ENCODE peak calls at places on chromosomes 12 and 14, in nine cellular contexts. P is fibroblast of mammary gland, S is colonic mucosa, V is HFFc6, K is Panc1, F is GM20000, G is choroid plexus epithelial cell, D is omental fat pad, R is kidney epithelial cell. A is an unnamed sample.

GRCh38 chr12:124684971-124685688 is 117.7 kb upstream of the NCOR2 start:
- DNase-seq in G (peak), R (no peak), F (no peak), K (no peak), P (peak), S (no peak), D (no peak), V (peak), A (no peak)

GRCh38 chr12:81377771-81378170 is 299.9 kb downstream of the ACSS3 start:
- DNase-seq in K (no peak), S (no peak), F (no peak), P (no peak), D (no peak), G (no peak), V (no peak), R (no peak), A (no peak)

GRCh38 chr12:107304588-107305532 is 211.5 kb upstream of the CRY1 start:
- DNase-seq in V (no peak), P (no peak), S (no peak), R (no peak), F (no peak), K (no peak), D (no peak), G (peak), A (no peak)

GRCh38 chr14:94470311-94470710 is 5.7 kb downstream of the SERPINA9 start:
- DNase-seq in P (no peak), S (no peak), K (no peak), G (no peak), F (no peak), V (no peak), D (no peak), R (no peak), A (no peak)

GRCh38 chr14:93079321-93079720 is 36.4 kb downstream of the ITPK1 start:
- DNase-seq in F (no peak), K (no peak), P (no peak), V (no peak), G (no peak), D (no peak), R (no peak), S (no peak), A (no peak)

GRCh38 chr12:110661337-110661972 is 27.5 kb downstream of the HVCN1 start:
- DNase-seq in R (no peak), F (peak), V (no peak), K (no peak), P (no peak), G (no peak), S (peak), D (no peak), A (peak)

GRCh38 chr14:75715926-75716780 is 55.1 kb downstream of the TTLL5 start:
- DNase-seq in K (peak), D (no peak), F (no peak), G (peak), V (peak), R (no peak), P (peak), S (no peak), A (no peak)

GRCh38 chr14:94355191-94355794 is 32.2 kb upstream of the SERPINA6 start:
- DNase-seq in R (peak), V (no peak), F (no peak), S (peak), D (no peak), P (peak), K (no peak), G (peak), A (no peak)

GRCh38 chr12:117121456-117121855 is 22.2 kb upstream of the TESC start:
- DNase-seq in G (no peak), P (no peak), S (no peak), R (no peak), K (no peak), V (no peak), D (no peak), F (no peak), A (no peak)

GRCh38 chr12:112575559-112576067 is 156.9 kb downstream of the PTPN11 start:
- DNase-seq in K (no peak), V (no peak), P (no peak), S (no peak), D (no peak), R (no peak), G (no peak), F (no peak), A (no peak)

GRCh38 chr12:76713130-76713529 is 50.8 kb upstream of the ZDHHC17 start:
- DNase-seq in K (no peak), F (no peak), G (peak), D (no peak), S (no peak), R (no peak), P (no peak), V (no peak), A (no peak)

GRCh38 chr14:74917646-74918081 is 5.4 kb downstream of the RPS6KL1 start:
- DNase-seq in P (peak), S (no peak), V (no peak), R (no peak), D (no peak), K (no peak), G (peak), F (no peak), A (no peak)

GRCh38 chr12:45263587-45263986 is 47.7 kb downstream of the ANO6 start:
- DNase-seq in F (no peak), S (no peak), D (no peak), K (no peak), G (no peak), R (no peak), P (no peak), V (no peak), A (no peak)

GRCh38 chr14:104697892-104698583 is 8.6 kb downstream of the INF2 start:
- DNase-seq in D (no peak), R (no peak), K (no peak), S (no peak), G (peak), P (no peak), F (no peak), V (no peak), A (no peak)

GRCh38 chr14:91008759-91009409 is 51.6 kb downstream of the RPS6KA5 start:
- DNase-seq in P (peak), F (no peak), V (no peak), S (peak), G (no peak), K (no peak), R (no peak), D (no peak), A (no peak)

GRCh38 chr14:73521229-73521628 is 15.7 kb upstream of the ACOT1 start:
- DNase-seq in K (no peak), S (no peak), P (no peak), F (no peak), R (no peak), V (no peak), D (no peak), G (no peak), A (no peak)

GRCh38 chr12:97701901-97702300 is 239.3 kb downstream of the RMST start:
- DNase-seq in R (no peak), K (no peak), F (no peak), G (no peak), D (no peak), P (no peak), S (no peak), V (no peak), A (no peak)

GRCh38 chr14:29310757-29311156 is 544.2 kb downstream of the FOXG1 start:
- DNase-seq in V (peak), K (no peak), P (peak), D (no peak), F (no peak), G (peak), R (no peak), S (no peak), A (no peak)

GRCh38 chr14:73714656-73715081 is 485 bp upstream of the PNMA1 start:
- DNase-seq in V (no peak), R (no peak), F (no peak), K (no peak), G (no peak), P (peak), S (no peak), D (no peak), A (no peak)

GRCh38 chr12:92570056-92570753 is 132.6 kb upstream of the PLEKHG7 start:
- DNase-seq in V (peak), R (no peak), G (peak), D (no peak), K (peak), P (peak), F (peak), S (peak), A (peak)

GRCh38 chr12:113006641-113007040 is 28.3 kb downstream of the OAS2 start:
- DNase-seq in P (no peak), R (no peak), K (no peak), V (no peak), G (no peak), D (no peak), F (no peak), S (no peak), A (no peak)

GRCh38 chr14:21978184-21978998 is 304.8 kb upstream of the OR4E1 start:
- DNase-seq in D (no peak), R (no peak), P (peak), F (peak), S (peak), K (peak), G (peak), V (no peak), A (peak)

GRCh38 chr12:100251917-100252316 is 15.0 kb downstream of the DEPDC4 start:
- DNase-seq in S (peak), K (no peak), F (no peak), G (no peak), R (peak), P (no peak), V (no peak), D (no peak), A (no peak)

GRCh38 chr14:71289536-71289935 is 382.3 kb downstream of the PCNX1 start:
- DNase-seq in G (no peak), V (no peak), P (no peak), D (no peak), R (no peak), K (no peak), F (peak), S (peak), A (no peak)

GRCh38 chr14:38145142-38145541 is 62.6 kb upstream of the SSTR1 start:
- DNase-seq in S (no peak), G (no peak), K (no peak), P (no peak), R (no peak), F (no peak), V (no peak), D (no peak), A (no peak)

GRCh38 chr14:45089813-45090212 is 5.9 kb downstream of the PRPF39 start:
- DNase-seq in G (peak), F (peak), R (no peak), S (no peak), P (peak), K (no peak), D (no peak), V (peak), A (peak)

GRCh38 chr14:29705801-29706200 is 221.8 kb downstream of the PRKD1 start:
- DNase-seq in V (no peak), K (no peak), D (no peak), G (no peak), P (no peak), F (no peak), S (no peak), R (no peak), A (no peak)

GRCh38 chr12:66594688-66595087 is 84.2 kb downstream of the GRIP1 start:
- DNase-seq in G (peak), V (no peak), K (no peak), D (no peak), F (no peak), S (no peak), P (peak), R (no peak), A (no peak)

GRCh38 chr14:89244720-89245119 is 172.3 kb downstream of the FOXN3 start:
- DNase-seq in S (no peak), G (no peak), F (no peak), D (no peak), R (no peak), V (no peak), P (no peak), K (no peak), A (no peak)

GRCh38 chr12:34395056-34396005 is 373.0 kb downstream of the ALG10 start:
- DNase-seq in S (peak), P (no peak), F (no peak), V (no peak), G (no peak), K (no peak), D (peak), R (no peak), A (peak)

GRCh38 chr12:47823422-47824086 is 3.9 kb upstream of the HDAC7 start:
- DNase-seq in G (no peak), S (no peak), K (no peak), F (no peak), P (no peak), D (no peak), V (no peak), R (no peak), A (no peak)

GRCh38 chr12:101941306-101942000 is 64.1 kb downstream of the DRAM1 start:
- DNase-seq in V (no peak), F (peak), R (no peak), G (no peak), K (no peak), S (no peak), D (no peak), P (no peak), A (no peak)

GRCh38 chr12:80937391-80938238 is at the start of gene LIN7A:
- DNase-seq in S (peak), G (peak), R (no peak), D (no peak), P (peak), F (peak), V (peak), K (no peak), A (peak)

GRCh38 chr14:93811020-93811419 is 22.7 kb upstream of the PRIMA1 start:
- DNase-seq in S (no peak), D (no peak), K (no peak), P (no peak), R (no peak), V (no peak), F (no peak), G (no peak), A (no peak)

GRCh38 chr12:70815866-70816470 is 104.6 kb downstream of the PTPRR start:
- DNase-seq in P (no peak), V (no peak), K (no peak), R (no peak), D (no peak), G (no peak), S (no peak), F (no peak), A (no peak)

GRCh38 chr12:104669057-104669770 is 212.5 kb downstream of the CHST11 start:
- DNase-seq in F (no peak), R (no peak), V (no peak), K (no peak), S (peak), P (no peak), G (no peak), D (no peak), A (no peak)
- TF ChIP-seq CTCF in F (no peak), R (peak), V (peak), K (peak), S (no peak), P (peak), G (peak), D (no peak), A (peak)

GRCh38 chr12:99137124-99137845 is 492.2 kb downstream of the APAF1 start:
- DNase-seq in G (no peak), S (no peak), K (no peak), P (no peak), V (no peak), R (no peak), D (no peak), F (no peak), A (no peak)
- TF ChIP-seq CTCF in G (no peak), S (no peak), K (no peak), P (no peak), V (no peak), R (no peak), D (no peak), F (no peak), A (no peak)

GRCh38 chr12:25986169-25986568 is 27.7 kb downstream of the RASSF8 start:
- DNase-seq in R (no peak), F (no peak), D (no peak), K (no peak), V (no peak), P (no peak), S (no peak), G (no peak), A (no peak)
- TF ChIP-seq CTCF in R (no peak), F (no peak), D (no peak), K (no peak), V (no peak), P (no peak), S (no peak), G (no peak), A (no peak)

DNA sequence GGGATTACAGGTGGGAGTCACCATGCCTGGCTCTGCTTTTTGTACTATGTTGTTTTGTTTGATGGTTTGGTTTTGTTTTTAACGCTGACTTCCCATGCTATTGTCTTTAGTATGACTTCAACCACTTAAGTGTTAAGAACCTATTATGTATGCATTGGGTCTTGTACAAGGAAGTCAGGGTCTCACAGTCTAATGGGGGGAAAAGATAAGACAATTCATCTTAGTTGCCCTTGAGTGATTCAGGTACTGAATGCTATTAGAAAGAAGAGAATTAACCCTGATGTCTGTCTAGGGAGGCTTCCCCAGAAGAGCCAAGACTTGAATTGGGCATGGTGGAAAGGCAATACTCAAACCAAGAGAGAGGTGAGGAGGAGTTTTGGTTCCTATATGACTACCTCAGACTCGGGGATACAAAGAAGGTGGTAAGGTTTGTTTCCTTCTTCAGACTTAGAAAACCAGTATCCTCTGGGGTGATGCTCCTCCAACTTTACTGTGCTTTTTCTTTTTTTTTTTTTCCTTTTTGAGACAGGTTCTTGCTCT is 64.6 kb downstream of the SUSD6 start:
- DNase-seq in G (no peak), P (no peak), R (no peak), V (no peak), S (no peak), D (no peak), K (no peak), F (peak), A (peak)
- TF ChIP-seq CTCF in G (no peak), P (no peak), R (no peak), V (no peak), S (no peak), D (no peak), K (no peak), F (no peak), A (no peak)

GRCh38 chr12:85310456-85311076 is 30.5 kb downstream of the ALX1 start:
- DNase-seq in R (no peak), F (no peak), K (no peak), P (peak), S (no peak), D (no peak), V (no peak), G (peak), A (no peak)
- TF ChIP-seq CTCF in R (peak), F (no peak), K (peak), P (peak), S (peak), D (no peak), V (peak), G (no peak), A (peak)

GRCh38 chr12:38921025-38921677 is 15.8 kb upstream of the CPNE8 start:
- DNase-seq in S (peak), F (peak), D (peak), G (peak), K (peak), V (peak), P (peak), R (peak), A (peak)
- TF ChIP-seq CTCF in S (peak), F (peak), D (no peak), G (peak), K (peak), V (peak), P (peak), R (peak), A (peak)

GRCh38 chr12:131452444-131452860 is 258.4 kb upstream of the SFSWAP start:
- DNase-seq in P (no peak), D (no peak), V (no peak), K (no peak), G (no peak), S (peak), F (peak), R (no peak), A (peak)
- TF ChIP-seq CTCF in P (no peak), D (no peak), V (peak), K (peak), G (peak), S (peak), F (peak), R (peak), A (peak)

DNA sequence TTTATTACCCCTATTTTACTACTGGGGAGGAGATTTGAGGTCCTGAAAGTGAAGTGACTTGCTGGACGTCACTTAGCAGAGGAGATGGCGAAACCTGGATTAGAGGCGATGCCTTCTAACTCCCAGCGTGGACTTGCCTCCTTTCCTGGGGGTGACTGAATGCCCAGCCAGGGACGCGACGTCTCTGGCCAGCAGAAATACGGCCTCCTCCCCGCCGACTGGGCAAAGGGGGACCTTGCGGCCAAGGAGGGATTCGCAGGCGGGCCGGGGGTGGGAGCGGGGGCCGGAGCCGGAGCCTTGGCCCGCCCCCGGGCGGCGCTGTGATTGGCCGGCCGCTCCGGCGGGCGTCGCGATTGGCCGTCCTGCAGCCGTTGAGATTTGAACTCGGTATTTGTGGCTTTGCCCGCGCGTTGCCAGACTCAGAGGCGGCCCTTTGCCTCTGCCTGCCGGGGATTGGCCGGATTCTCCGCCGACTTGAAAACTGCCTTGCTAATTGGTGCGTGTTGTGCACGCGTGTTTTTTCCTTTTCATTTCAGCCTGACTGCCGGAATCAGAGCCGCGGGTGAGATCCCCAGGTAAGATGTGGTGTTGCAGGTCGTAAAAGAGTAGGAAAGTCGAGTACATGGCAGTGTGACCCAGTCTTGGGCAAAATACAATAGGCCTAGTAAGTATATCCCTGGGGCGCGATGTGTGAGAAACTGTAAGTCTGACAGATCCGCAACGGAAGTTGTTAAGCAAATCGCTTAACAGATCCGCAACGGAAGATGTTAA is at the start of gene NCAPD2:
- DNase-seq in K (peak), G (peak), S (peak), R (peak), P (peak), D (peak), V (peak), F (peak), A (peak)
- TF ChIP-seq CTCF in K (no peak), G (peak), S (peak), R (peak), P (no peak), D (no peak), V (peak), F (no peak), A (no peak)

A was measured in GM13977.